ENCODE peak calls at places on chromosomes 4 and X, in seven cellular contexts. R, N, E, S, F, I and Z are unnamed samples.

GRCh38 chrX:129145382-129145781 is 377.9 kb downstream of the SMARCA1 start:
- DNase-seq in N (no peak), I (no peak), E (no peak), S (no peak), F (no peak), R (no peak), Z (no peak)

GRCh38 chr4:66575024-66575696 is 904.9 kb upstream of the EPHA5 start:
- DNase-seq in I (peak), F (no peak), E (no peak), R (no peak), S (peak), N (peak), Z (no peak)

GRCh38 chrX:149720021-149720689 is 8.3 kb downstream of the MAGEA11 start:
- DNase-seq in F (no peak), I (no peak), N (no peak), S (peak), E (no peak), R (no peak), Z (no peak)

GRCh38 chr4:153409412-153409811 is 56.7 kb upstream of the TMEM131L start:
- DNase-seq in F (no peak), N (no peak), R (no peak), I (peak), E (no peak), S (peak), Z (no peak)

GRCh38 chr4:34619531-34620109 is 1624.7 kb downstream of the ARAP2 start:
- DNase-seq in R (peak), F (no peak), I (no peak), S (no peak), E (no peak), N (no peak), Z (no peak)

GRCh38 chr4:16588651-16589050 is 309.8 kb downstream of the LDB2 start:
- DNase-seq in I (no peak), F (no peak), R (no peak), E (no peak), N (no peak), S (no peak), Z (no peak)

GRCh38 chr4:11446156-11446811 is 17.6 kb upstream of the HS3ST1 start:
- DNase-seq in F (no peak), R (no peak), N (no peak), E (no peak), I (peak), S (peak), Z (no peak)

GRCh38 chr4:137610960-137611359 is 78.7 kb upstream of the PCDH18 start:
- DNase-seq in R (peak), E (no peak), N (no peak), S (peak), I (peak), F (no peak), Z (no peak)

GRCh38 chr4:10305816-10306215 is 151.4 kb downstream of the ZNF518B start:
- DNase-seq in E (no peak), I (no peak), R (no peak), S (no peak), N (no peak), F (no peak), Z (no peak)

GRCh38 chr4:52956691-52957090 is 94.6 kb downstream of the RASL11B start:
- DNase-seq in R (no peak), N (no peak), S (no peak), I (no peak), F (no peak), E (no peak), Z (no peak)

GRCh38 chr4:182928061-182928460 is 10.9 kb upstream of the DCTD start:
- DNase-seq in S (no peak), E (no peak), F (no peak), R (no peak), N (no peak), I (no peak), Z (no peak)

GRCh38 chrX:109854096-109854495 is 121.0 kb upstream of the ACSL4 start:
- DNase-seq in F (no peak), E (no peak), I (no peak), R (no peak), S (no peak), N (no peak), Z (no peak)

GRCh38 chr4:30619679-30620078 is 100.5 kb upstream of the PCDH7 start:
- DNase-seq in E (no peak), F (no peak), I (no peak), R (no peak), S (peak), N (no peak), Z (no peak)

GRCh38 chr4:175071123-175071522 is 153.0 kb downstream of the ADAM29 start:
- DNase-seq in S (peak), I (peak), N (no peak), R (no peak), F (no peak), E (no peak), Z (no peak)

GRCh38 chr4:59855630-59856352 is 1344.3 kb upstream of the ADGRL3 start:
- DNase-seq in S (no peak), E (no peak), I (no peak), N (no peak), R (no peak), F (no peak), Z (no peak)

GRCh38 chrX:140766024-140766611 is 56.6 kb downstream of the LINC00632 start:
- DNase-seq in N (no peak), F (peak), I (peak), R (peak), S (peak), E (no peak), Z (peak)

GRCh38 chr4:6324999-6325790 is 55.5 kb downstream of the WFS1 start:
- DNase-seq in R (no peak), I (no peak), N (no peak), S (peak), F (no peak), E (no peak), Z (no peak)

GRCh38 chr4:187668683-187669082 is 326.9 kb upstream of the ZFP42 start:
- DNase-seq in E (no peak), F (no peak), I (peak), R (no peak), N (no peak), S (peak), Z (no peak)

GRCh38 chr4:168097161-168097560 is 4.8 kb downstream of the ANXA10 start:
- DNase-seq in I (no peak), N (no peak), F (no peak), R (peak), E (no peak), S (peak), Z (no peak)

GRCh38 chrX:74118503-74118902 is 185.5 kb upstream of the ZCCHC13 start:
- DNase-seq in R (no peak), S (no peak), N (no peak), I (no peak), F (no peak), E (no peak), Z (no peak)

GRCh38 chrX:140064993-140065392 is 99.7 kb upstream of the CXorf66 start:
- DNase-seq in I (no peak), S (no peak), E (no peak), F (no peak), R (no peak), N (no peak), Z (no peak)

GRCh38 chrX:1035206-1035605 is 177.2 kb downstream of the CRLF2 start:
- DNase-seq in S (no peak), N (no peak), F (no peak), R (no peak), I (no peak), E (no peak), Z (no peak)

GRCh38 chr4:20603671-20604313 is 96.5 kb upstream of the PACRGL start:
- DNase-seq in R (no peak), N (no peak), I (peak), E (no peak), S (peak), F (no peak), Z (no peak)

GRCh38 chrX:10395179-10395578 is 225.2 kb downstream of the MID1 start:
- DNase-seq in N (no peak), I (no peak), E (no peak), F (no peak), S (peak), R (no peak), Z (no peak)

GRCh38 chr4:76690091-76690905 is 207.6 kb downstream of the SOWAHB start:
- DNase-seq in F (no peak), R (peak), I (no peak), E (no peak), N (no peak), S (no peak), Z (no peak)

GRCh38 chr4:95250544-95251137 is 298.1 kb downstream of the UNC5C start:
- DNase-seq in S (no peak), N (no peak), E (no peak), R (no peak), F (no peak), I (no peak), Z (no peak)

GRCh38 chr4:139872274-139872673 is 206.7 kb downstream of the MGST2 start:
- DNase-seq in I (peak), E (no peak), N (no peak), F (no peak), S (peak), R (peak), Z (no peak)

GRCh38 chrX:18769812-18770573 is 62.5 kb downstream of the PPEF1 start:
- DNase-seq in E (no peak), S (peak), R (no peak), I (no peak), F (no peak), N (no peak), Z (no peak)
- TF ChIP-seq CTCF in E (no peak), S (no peak), R (no peak), I (no peak), F (no peak), N (no peak), Z (no peak)

DNA sequence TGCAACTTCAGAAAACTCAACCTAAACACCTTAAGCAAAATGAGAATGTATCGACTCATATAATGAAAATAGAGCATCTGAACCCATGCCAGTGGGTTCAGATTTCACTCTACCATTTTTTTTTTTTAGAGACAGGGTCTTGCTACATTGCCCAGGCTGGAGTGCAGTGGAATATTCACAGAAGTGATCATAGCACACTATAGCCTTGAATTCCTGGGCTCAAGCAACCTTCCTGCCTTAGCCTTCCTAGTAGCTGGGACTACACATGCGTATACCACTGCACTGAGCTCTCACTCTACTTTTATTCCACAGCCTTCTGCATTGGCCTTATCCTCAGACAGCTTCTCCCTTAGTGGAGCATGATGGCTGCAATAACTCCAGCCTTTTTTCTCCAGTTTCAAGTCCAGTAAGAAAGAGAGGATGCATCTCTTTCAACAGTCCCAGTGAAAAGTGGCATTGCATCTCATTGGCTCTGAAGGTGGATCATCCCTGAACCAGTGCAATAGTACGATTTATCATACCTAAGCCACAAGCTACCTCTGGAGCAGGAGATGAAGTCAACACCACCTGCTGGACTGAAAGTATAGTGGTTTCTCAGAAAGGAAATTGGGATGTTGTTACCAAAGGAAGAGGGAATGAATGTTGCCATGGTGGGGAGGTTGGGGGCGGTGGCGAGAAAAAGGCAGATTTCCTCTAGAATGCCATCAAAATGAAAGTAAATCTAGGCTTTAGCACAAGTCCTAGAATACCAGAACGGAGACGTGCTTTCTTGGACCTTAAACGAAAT is 2.0 kb upstream of the SOD3 start:
- DNase-seq in I (peak), E (no peak), F (no peak), R (no peak), N (no peak), S (peak), Z (no peak)
- TF ChIP-seq CTCF in I (peak), E (no peak), F (no peak), R (peak), N (no peak), S (peak), Z (no peak)

GRCh38 chrX:94058728-94059382 is 384.8 kb downstream of the FAM133A start:
- DNase-seq in E (no peak), F (no peak), N (no peak), S (no peak), R (no peak), I (peak), Z (peak)
- TF ChIP-seq CTCF in E (no peak), F (no peak), N (no peak), S (no peak), R (no peak), I (peak), Z (no peak)

GRCh38 chr4:100311181-100311580 is 120.9 kb upstream of the DDIT4L start:
- DNase-seq in S (no peak), F (no peak), R (no peak), N (no peak), I (no peak), E (no peak), Z (no peak)
- TF ChIP-seq CTCF in S (no peak), F (no peak), R (no peak), N (no peak), I (peak), E (no peak), Z (no peak)